ENCODE peak calls at places on chromosomes 4 and X, in four cellular contexts. F is K562, I is HepG2, R is HCT116. P is an unnamed sample.

GRCh38 chrX:70444326-70445196 is at the start of gene DLG3:
- DNase-seq in I (no peak), R (no peak), F (peak), P (no peak)

GRCh38 chr4:153792007-153792892 is 3.4 kb upstream of the SFRP2 start:
- DNase-seq in R (no peak), I (no peak), F (peak), P (no peak)

GRCh38 chr4:145530662-145531061 is 49.0 kb downstream of the SMAD1 start:
- DNase-seq in F (no peak), R (no peak), I (no peak), P (no peak)

GRCh38 chr4:81084624-81085023 is 54.1 kb downstream of the BMP3 start:
- DNase-seq in R (no peak), I (no peak), F (no peak), P (no peak)

GRCh38 chr4:105878668-105879067 is 16.6 kb upstream of the NPNT start:
- DNase-seq in I (no peak), R (no peak), F (no peak), P (no peak)

GRCh38 chrX:125895518-125895917 is 270.6 kb downstream of the DCAF12L2 start:
- DNase-seq in R (no peak), I (no peak), F (no peak), P (no peak)

GRCh38 chrX:44927398-44927797 is 54.4 kb downstream of the KDM6A start:
- DNase-seq in I (peak), F (no peak), R (no peak), P (no peak)

GRCh38 chr4:121827851-121828250 is 4.2 kb upstream of the CCNA2 start:
- DNase-seq in F (no peak), R (no peak), I (no peak), P (no peak)

GRCh38 chr4:122762520-122762919 is 30.0 kb downstream of the BBS12 start:
- DNase-seq in I (peak), F (no peak), R (no peak), P (no peak)

GRCh38 chr4:6087669-6088068 is 69.4 kb upstream of the C4orf50 start:
- DNase-seq in R (peak), I (peak), F (peak), P (no peak)

GRCh38 chr4:104064650-104065577 is 345.1 kb upstream of the TACR3 start:
- DNase-seq in F (peak), I (peak), R (peak), P (peak)

GRCh38 chr4:169159614-169160013 is 111.1 kb downstream of the SH3RF1 start:
- DNase-seq in R (no peak), F (no peak), I (no peak), P (no peak)

GRCh38 chrX:31272472-31272775 is 200.6 kb upstream of the FTHL17 start:
- DNase-seq in F (no peak), I (no peak), R (no peak), P (no peak)

GRCh38 chr4:2812985-2813384 is 20.1 kb downstream of the SH3BP2 start:
- DNase-seq in R (no peak), I (no peak), F (no peak), P (no peak)
- TF ChIP-seq TCF7L2 in R (no peak), I (no peak), F (no peak), P (no peak)

GRCh38 chrX:47484885-47485284 is 1.9 kb upstream of the ZNF41 start:
- DNase-seq in R (no peak), F (no peak), I (no peak), P (no peak)
- H3K4me3 ChIP-seq in R (no peak), F (no peak), I (no peak), P (no peak)

GRCh38 chr4:54902261-54902660 is 223.1 kb downstream of the KDR start:
- DNase-seq in R (no peak), F (no peak), I (no peak), P (no peak)
- TF ChIP-seq TCF7L2 in R (no peak), F (no peak), I (no peak), P (no peak)

GRCh38 chr4:8893624-8894423 is 22.2 kb upstream of the HMX1 start:
- DNase-seq in F (no peak), R (no peak), I (no peak), P (no peak)
- H3K4me3 ChIP-seq in F (no peak), R (no peak), I (no peak), P (no peak)

GRCh38 chr4:91471280-91471679 is 832.5 kb upstream of the GRID2 start:
- DNase-seq in I (no peak), F (no peak), R (no peak), P (no peak)
- TF ChIP-seq TCF7L2 in I (no peak), F (no peak), R (no peak), P (no peak)

GRCh38 chrX:107117993-107118321 is 665 bp downstream of the RBM41 start:
- DNase-seq in F (no peak), I (no peak), R (no peak), P (no peak)

GRCh38 chrX:107123750-107124149 is 5.1 kb upstream of the RBM41 start:
- DNase-seq in F (no peak), R (no peak), I (no peak), P (no peak)

GRCh38 chrX:107118322-107119147 is at the start of gene RBM41:
- DNase-seq in F (peak), I (peak), R (peak), P (peak)

DNA sequence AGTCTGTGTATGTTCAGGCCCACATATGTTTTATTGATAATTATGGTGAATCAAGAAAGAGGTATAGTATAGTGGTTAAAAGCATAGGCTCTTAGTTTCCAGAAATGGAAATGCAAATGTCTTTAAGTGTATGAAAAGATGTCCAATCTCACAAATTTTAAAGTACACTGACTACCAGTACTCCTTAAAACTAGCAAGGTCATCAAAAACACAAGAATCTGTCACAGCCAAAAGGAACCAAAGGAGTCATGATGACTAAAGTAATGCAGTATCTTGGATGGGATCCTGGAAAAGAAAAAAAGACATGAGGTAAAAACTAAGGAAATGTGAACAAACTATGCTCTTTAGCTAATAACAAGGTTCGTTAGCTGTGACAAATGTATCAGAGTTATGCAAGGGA is 659 bp upstream of the RBM41 start:
- DNase-seq in I (no peak), F (no peak), R (no peak), P (no peak)
- H3K4me3 ChIP-seq in I (peak), F (no peak), R (peak), P (no peak)

GRCh38 chr4:151940290-151940689 is 179.5 kb upstream of the GATB start:
- DNase-seq in I (no peak), R (no peak), F (no peak), P (no peak)

GRCh38 chr4:151946718-151947117 is 185.9 kb upstream of the GATB start:
- DNase-seq in R (no peak), F (no peak), I (no peak), P (no peak)

GRCh38 chr4:151940926-151941617 is 180.3 kb upstream of the GATB start:
- DNase-seq in I (no peak), F (no peak), R (no peak), P (no peak)

GRCh38 chr4:151939670-151940069 is 178.9 kb upstream of the GATB start:
- DNase-seq in I (no peak), F (no peak), R (no peak), P (no peak)

GRCh38 chr4:151942971-151943370 is 182.2 kb upstream of the GATB start:
- DNase-seq in R (no peak), I (no peak), F (no peak), P (no peak)
- TF ChIP-seq TCF7L2 in R (no peak), I (no peak), F (no peak), P (no peak)

GRCh38 chrX:47581731-47582647 is at the start of gene TIMP1:
- DNase-seq in F (peak), I (peak), R (peak), P (no peak)
- H3K4me3 ChIP-seq in F (peak), I (peak), R (peak), P (peak)

GRCh38 chr4:99324361-99324760 is 3.2 kb upstream of the ADH1B start:
- DNase-seq in R (no peak), I (no peak), F (no peak), P (no peak)

GRCh38 chr4:99324978-99325377 is 3.8 kb upstream of the ADH1B start:
- DNase-seq in I (no peak), R (no peak), F (no peak), P (no peak)

GRCh38 chr4:99321241-99322191 is at the start of gene ADH1B:
- DNase-seq in I (no peak), F (no peak), R (no peak), P (no peak)

DNA sequence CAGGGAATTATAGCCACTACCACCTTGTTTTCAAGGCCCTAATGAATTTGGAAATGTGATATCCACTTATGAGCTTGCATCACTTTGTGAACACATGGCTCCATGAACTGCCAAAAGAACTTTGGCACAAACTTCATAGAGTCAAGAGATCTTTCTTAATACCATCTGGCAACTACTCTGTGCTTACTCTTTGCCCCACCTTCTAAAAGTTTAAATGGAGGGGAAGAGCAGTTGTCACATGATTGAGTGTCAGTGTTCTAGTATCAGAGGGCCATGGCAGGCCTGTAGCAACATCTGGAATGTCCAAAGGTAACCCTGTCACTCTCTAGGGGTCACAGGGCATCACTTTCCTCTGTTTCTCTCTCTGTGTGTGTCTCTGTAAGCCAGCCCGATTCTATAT is 2.6 kb upstream of the ADH1B start:
- DNase-seq in I (no peak), R (no peak), F (no peak), P (no peak)
- TF ChIP-seq TCF7L2 in I (no peak), R (no peak), F (no peak), P (no peak)

P was measured in Panc1.